ENCODE peak calls at places on chromosomes 2 and 18, in five cellular contexts. I, F, L, Y and X are unnamed samples.

GRCh38 chr18:51151568-51152511 is 45.6 kb downstream of the MEX3C start:
- DNase-seq in L (no peak), F (no peak), Y (no peak), I (no peak), X (no peak)

GRCh38 chr2:47221039-47221438 is 65.9 kb upstream of the STPG4 start:
- DNase-seq in Y (peak; percentile 48), I (no peak), F (no peak), L (no peak), X (no peak)

GRCh38 chr18:36580266-36580665 is 248.5 kb downstream of the TPGS2 start:
- DNase-seq in L (no peak), F (peak; percentile 68), I (no peak), Y (no peak), X (no peak)

GRCh38 chr2:174914894-174915760 is 90.1 kb downstream of the CHN1 start:
- DNase-seq in L (no peak), F (peak; percentile 66), I (no peak), Y (no peak), X (no peak)

GRCh38 chr2:233473386-233473791 is 93.2 kb downstream of the USP40 start:
- DNase-seq in Y (no peak), F (no peak), L (no peak), I (no peak), X (no peak)

GRCh38 chr2:100321181-100321880 is 970 bp downstream of the LONRF2 start:
- DNase-seq in L (peak; percentile 38), I (peak; percentile 33), Y (peak; percentile 55), F (peak; percentile 71), X (peak; percentile 26)

GRCh38 chr2:74583504-74583903 is 29.0 kb downstream of the DOK1 start:
- DNase-seq in L (no peak), I (peak; percentile 27), F (no peak), Y (peak; percentile 55), X (no peak)

GRCh38 chr2:113361051-113361450 is 76.4 kb upstream of the ZNG1B start:
- DNase-seq in F (no peak), Y (no peak), I (no peak), L (no peak), X (no peak)

GRCh38 chr2:31221549-31221948 is 4.2 kb upstream of the CAPN14 start:
- DNase-seq in Y (no peak), L (no peak), F (no peak), I (no peak), X (no peak)

GRCh38 chr2:29130295-29130694 is 15.1 kb downstream of the CLIP4 start:
- DNase-seq in I (no peak), F (no peak), L (no peak), Y (peak; percentile 89), X (no peak)

GRCh38 chr2:140454717-140455116 is 1674.5 kb upstream of the NXPH2 start:
- DNase-seq in L (no peak), Y (peak; percentile 78), I (no peak), F (no peak), X (no peak)

GRCh38 chr2:12819098-12819465 is 102.3 kb downstream of the TRIB2 start:
- DNase-seq in F (peak; percentile 62), Y (peak; percentile 91), L (peak; percentile 96), I (no peak), X (peak; percentile 74)

GRCh38 chr2:178279142-178279541 is 84.8 kb downstream of the OSBPL6 start:
- DNase-seq in L (no peak), I (peak; percentile 42), F (no peak), Y (peak; percentile 94), X (no peak)

GRCh38 chr2:104502904-104503303 is 351.0 kb upstream of the POU3F3 start:
- DNase-seq in Y (no peak), L (no peak), I (no peak), F (no peak), X (no peak)

GRCh38 chr2:121903037-121903689 is 147.7 kb downstream of the TSN start:
- DNase-seq in I (no peak), Y (no peak), F (no peak), L (no peak), X (no peak)

GRCh38 chr2:121904656-121905055 is 149.2 kb downstream of the TSN start:
- DNase-seq in I (no peak), L (no peak), Y (no peak), F (no peak), X (no peak)

GRCh38 chr2:121900391-121900790 is 144.9 kb downstream of the TSN start:
- DNase-seq in F (no peak), Y (no peak), L (no peak), I (no peak), X (no peak)

GRCh38 chr2:121902616-121903015 is 147.2 kb downstream of the TSN start:
- DNase-seq in Y (no peak), F (no peak), I (no peak), L (no peak), X (no peak)

GRCh38 chr2:121902171-121902591 is 146.7 kb downstream of the TSN start:
- DNase-seq in Y (no peak), L (no peak), F (peak; percentile 59), I (no peak), X (no peak)
- H3K4me3 ChIP-seq in Y (no peak overlapping the region), L (no peak overlapping the region), F (no peak overlapping the region), I (no peak overlapping the region), X (no peak overlapping the region)

DNA sequence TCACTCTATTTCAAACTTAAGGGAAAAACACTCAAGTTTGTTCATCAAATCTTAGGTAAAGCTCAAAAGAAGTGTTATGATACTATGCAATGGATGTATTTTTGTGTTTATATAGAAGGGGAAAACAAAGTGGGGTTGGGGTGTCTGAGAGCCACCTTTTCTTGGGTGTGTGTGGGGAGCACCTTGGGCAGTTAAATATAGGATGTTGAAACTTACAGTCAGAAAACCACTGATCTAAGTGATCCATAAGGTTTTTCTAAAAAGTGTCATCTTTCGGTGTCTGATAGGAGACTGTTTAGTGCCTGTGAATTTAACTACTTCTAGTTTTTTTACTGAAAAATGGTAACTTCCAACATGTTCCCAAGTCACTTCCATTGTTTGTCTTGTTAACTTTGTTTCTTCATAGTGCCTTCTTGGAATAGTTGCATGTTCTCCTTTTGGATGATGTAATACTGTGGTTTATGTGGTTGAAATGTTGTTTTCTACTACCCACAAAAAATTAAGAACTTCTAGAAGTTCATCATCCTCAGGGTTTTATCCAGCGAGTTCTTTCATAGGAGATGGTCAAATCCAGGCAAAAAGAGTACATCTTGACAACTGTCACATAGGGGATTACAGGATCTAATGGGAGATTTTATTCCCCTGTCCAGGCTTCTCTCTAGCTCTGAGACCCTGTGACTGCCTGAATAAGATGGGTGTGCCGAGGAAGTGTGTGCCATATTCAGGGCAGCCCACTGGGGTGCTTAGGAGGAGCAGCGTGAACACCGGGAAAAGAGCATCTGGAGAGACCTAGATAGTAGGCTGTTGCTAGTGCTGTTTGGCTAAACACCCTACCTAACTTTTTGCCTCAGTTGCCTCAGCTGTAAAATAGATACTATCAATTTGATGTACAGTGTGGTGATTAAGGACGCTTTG is 46.2 kb downstream of the CAB39 start:
- DNase-seq in Y (no peak), I (no peak), L (no peak), F (no peak), X (no peak)
- H3K4me3 ChIP-seq in Y (no peak overlapping the region), I (no peak overlapping the region), L (no peak overlapping the region), F (no peak overlapping the region), X (no peak overlapping the region)

GRCh38 chr2:168715849-168716248 is 86.6 kb upstream of the NOSTRIN start:
- DNase-seq in F (no peak), Y (no peak), I (no peak), L (no peak), X (no peak)

GRCh38 chr2:168713325-168713724 is 89.1 kb upstream of the NOSTRIN start:
- DNase-seq in F (no peak), Y (no peak), L (no peak), I (no peak), X (no peak)

GRCh38 chr2:168708099-168708498 is 94.3 kb upstream of the NOSTRIN start:
- DNase-seq in F (no peak), Y (no peak), L (no peak), I (no peak), X (no peak)

GRCh38 chr2:168711091-168711490 is 91.3 kb upstream of the NOSTRIN start:
- DNase-seq in Y (no peak), L (no peak), F (no peak), I (no peak), X (no peak)

GRCh38 chr2:168712053-168712452 is 90.4 kb upstream of the NOSTRIN start:
- DNase-seq in F (no peak), I (no peak), Y (no peak), L (no peak), X (no peak)
- H3K4me3 ChIP-seq in F (no peak overlapping the region), I (no peak overlapping the region), Y (no peak overlapping the region), L (no peak overlapping the region), X (no peak overlapping the region)

GRCh38 chr18:8869696-8870095 is 164.3 kb downstream of the MTCL1 start:
- DNase-seq in Y (no peak), F (no peak), L (no peak), I (no peak), X (no peak)

GRCh38 chr18:8876887-8877286 is 171.5 kb downstream of the MTCL1 start:
- DNase-seq in I (no peak), Y (peak; percentile 23), F (no peak), L (no peak), X (no peak)

GRCh38 chr18:8870528-8870927 is 165.2 kb downstream of the MTCL1 start:
- DNase-seq in Y (no peak), I (no peak), L (no peak), F (no peak), X (no peak)

GRCh38 chr18:8871484-8871883 is 166.1 kb downstream of the MTCL1 start:
- DNase-seq in Y (peak; percentile 70), I (no peak), F (no peak), L (no peak), X (no peak)

DNA sequence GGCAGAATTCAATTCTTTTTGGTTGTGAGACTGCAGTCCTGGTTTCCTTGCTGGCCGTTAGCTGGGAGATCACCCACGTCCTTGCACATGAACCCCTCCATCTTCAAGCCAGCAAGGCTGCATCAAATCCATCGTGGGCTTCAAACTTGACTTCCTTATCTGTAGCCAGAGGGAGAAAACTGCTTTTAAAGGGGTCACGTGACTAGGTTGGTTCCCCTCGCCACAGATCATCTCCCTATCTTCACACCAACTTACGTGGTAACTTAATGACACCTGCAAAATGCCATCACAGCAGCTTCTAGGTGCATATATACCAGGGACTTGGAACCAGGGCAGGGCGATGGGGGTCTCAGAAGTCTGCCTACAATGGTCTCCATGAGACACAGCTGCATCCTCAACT is 169.5 kb downstream of the MTCL1 start:
- DNase-seq in L (no peak), F (no peak), I (no peak), Y (no peak), X (no peak)
- H3K4me3 ChIP-seq in L (no peak overlapping the region), F (no peak overlapping the region), I (no peak overlapping the region), Y (no peak overlapping the region), X (no peak overlapping the region)